ENCODE peak calls at places on chromosomes 1 and 21, in seven cellular contexts. D is NCI-H1092; Q is type B pancreatic cell; P is NCI-H2081 treated with DMSO at 0.1 percent for 48 hours; L is activated CD8-positive, alpha-beta memory T cell treated with anti-CD3 and anti-CD28 coated beads for 24 hours; K is LoVo; X is iPS-NIHi11. A is an unnamed sample.
A peak's percentile ranks its signal among the peaks of the same experiment; 100 is the strongest.

GRCh38 chr21:25400427-25400826 is 206.9 kb downstream of the MRPL39 start:
- DNase-seq in Q (no peak), K (no peak), X (no peak), P (no peak), L (no peak), D (no peak), A (no peak)

GRCh38 chr1:50968021-50968883 is 1.8 kb upstream of the CDKN2C start:
- DNase-seq in K (peak; percentile 90), P (peak; percentile 90), X (peak; percentile 90), Q (peak; percentile 85), L (peak; percentile 89), D (peak; percentile 87), A (peak; percentile 83)

GRCh38 chr21:39852726-39853510 is 14.3 kb upstream of the PCP4 start:
- DNase-seq in L (no peak), K (no peak), P (no peak), D (no peak), X (no peak), Q (no peak), A (no peak)

GRCh38 chr1:26102046-26102925 is 9.3 kb upstream of the PDIK1L start:
- DNase-seq in Q (no peak), D (no peak), P (no peak), L (no peak), K (no peak), X (no peak), A (no peak)

GRCh38 chr1:169049258-169049936 is 57.1 kb upstream of the ATP1B1 start:
- DNase-seq in K (no peak), D (no peak), L (peak; percentile 62), P (no peak), X (no peak), Q (no peak), A (no peak)

GRCh38 chr1:109802136-109802900 is 38.6 kb upstream of the EPS8L3 start:
- DNase-seq in L (peak; percentile 76), Q (no peak), X (no peak), K (no peak), D (no peak), P (no peak), A (no peak)

GRCh38 chr21:17613242-17613676 is 558 bp upstream of the BTG3 start:
- DNase-seq in P (no peak), L (no peak), Q (no peak), D (peak; percentile 34), X (no peak), K (no peak), A (peak; percentile 34)

GRCh38 chr1:197614916-197615692 is 160.2 kb downstream of the DENND1B start:
- DNase-seq in L (no peak), X (peak; percentile 37), D (no peak), P (peak; percentile 31), K (peak; percentile 57), Q (no peak), A (peak; percentile 46)

GRCh38 chr1:64969305-64970066 is 3.1 kb upstream of the JAK1 start:
- DNase-seq in D (no peak), P (no peak), K (no peak), L (no peak), X (no peak), Q (no peak), A (no peak)

GRCh38 chr21:45327458-45328197 is 39.9 kb upstream of the POFUT2 start:
- DNase-seq in K (no peak), P (no peak), D (no peak), L (no peak), Q (no peak), X (no peak), A (no peak)

GRCh38 chr21:38223893-38224540 is 32.8 kb upstream of the KCNJ15 start:
- DNase-seq in P (no peak), D (no peak), X (no peak), K (no peak), L (no peak), Q (no peak), A (no peak)

GRCh38 chr1:178768423-178768822 is 43.4 kb downstream of the RALGPS2 start:
- DNase-seq in K (no peak), X (peak; percentile 43), Q (no peak), L (peak; percentile 62), P (peak; percentile 21), D (peak; percentile 7), A (peak; percentile 56)

GRCh38 chr1:19395678-19396192 is 83.6 kb downstream of the SLC66A1 start:
- DNase-seq in K (no peak), L (no peak), D (no peak), P (no peak), X (peak; percentile 49), Q (no peak), A (no peak)

GRCh38 chr1:93629101-93630059 is 52.3 kb downstream of the BCAR3 start:
- DNase-seq in L (no peak), X (peak; percentile 65), D (peak; percentile 46), Q (no peak), K (peak; percentile 76), P (no peak), A (peak; percentile 77)

GRCh38 chr1:109111386-109112055 is 2.4 kb upstream of the ELAPOR1 start:
- DNase-seq in K (no peak), Q (no peak), L (no peak), D (no peak), X (no peak), P (no peak), A (no peak)

GRCh38 chr1:208475951-208476824 is 232.0 kb upstream of the PLXNA2 start:
- DNase-seq in L (no peak), D (no peak), Q (no peak), P (no peak), K (no peak), X (peak; percentile 67), A (peak; percentile 22)

GRCh38 chr1:40739455-40740008 is 44.1 kb upstream of the KCNQ4 start:
- DNase-seq in L (no peak), X (no peak), P (no peak), D (no peak), K (no peak), Q (no peak), A (no peak)

GRCh38 chr1:193569696-193570269 is 383.4 kb upstream of the B3GALT2 start:
- DNase-seq in Q (no peak), K (no peak), L (no peak), P (no peak), X (no peak), D (no peak), A (no peak)

GRCh38 chr1:170623171-170623570 is 40.8 kb upstream of the PRRX1 start:
- DNase-seq in X (no peak), P (no peak), K (no peak), Q (no peak), D (no peak), L (no peak), A (no peak)

GRCh38 chr1:94805912-94806311 is 14.2 kb upstream of the SLC44A3 start:
- DNase-seq in Q (no peak), K (peak; percentile 62), L (peak; percentile 75), P (no peak), X (peak; percentile 64), D (no peak), A (peak; percentile 69)

GRCh38 chr1:215600867-215601266 is 33.8 kb downstream of the KCTD3 start:
- DNase-seq in L (no peak), P (no peak), X (no peak), K (no peak), D (no peak), Q (no peak), A (no peak)

GRCh38 chr1:116325922-116326321 is 47.1 kb upstream of the ATP1A1 start:
- DNase-seq in X (no peak), K (no peak), Q (no peak), P (no peak), D (no peak), L (peak; percentile 67), A (no peak)

GRCh38 chr1:231602675-231602984 is 24.0 kb upstream of the DISC1 start:
- DNase-seq in K (no peak), X (no peak), L (no peak), D (no peak), P (no peak), Q (no peak), A (no peak)

GRCh38 chr1:53316058-53316741 is 11.7 kb downstream of the LRP8 start:
- DNase-seq in D (no peak), P (no peak), L (no peak), K (no peak), X (peak; percentile 56), Q (no peak), A (peak; percentile 38)

GRCh38 chr1:172287207-172287606 is 133.3 kb upstream of the C1orf105 start:
- DNase-seq in L (no peak), D (no peak), P (no peak), X (no peak), K (no peak), Q (no peak), A (no peak)

GRCh38 chr1:240492832-240493440 is 119.0 kb downstream of the GREM2 start:
- DNase-seq in P (no peak), X (peak; percentile 69), K (no peak), Q (no peak), L (no peak), D (no peak), A (peak; percentile 73)

GRCh38 chr1:8711161-8711560 is 106.3 kb downstream of the RERE start:
- DNase-seq in L (no peak), X (no peak), K (no peak), Q (no peak), P (no peak), D (no peak), A (no peak)

GRCh38 chr1:175094626-175095025 is 27.0 kb downstream of the TNN start:
- DNase-seq in D (no peak), P (no peak), K (no peak), Q (no peak), L (no peak), X (no peak), A (no peak)

GRCh38 chr1:113615425-113615824 is 143.9 kb downstream of the PHTF1 start:
- DNase-seq in L (no peak), Q (no peak), D (no peak), X (no peak), P (no peak), K (no peak), A (no peak)

GRCh38 chr1:32881871-32882850 is 4.1 kb upstream of the HPCA start:
- DNase-seq in K (no peak), P (no peak), Q (no peak), L (no peak), X (no peak), D (peak; percentile 78), A (no peak)

GRCh38 chr21:16318651-16319300 is 589.0 kb downstream of the USP25 start:
- DNase-seq in X (no peak), L (no peak), D (no peak), Q (no peak), K (no peak), P (no peak), A (no peak)

GRCh38 chr1:46535063-46535462 is 16.4 kb downstream of the KNCN start:
- DNase-seq in P (no peak), X (no peak), K (peak; percentile 23), D (no peak), L (no peak), Q (no peak), A (no peak)

GRCh38 chr1:241716915-241717651 is 65.0 kb downstream of the WDR64 start:
- DNase-seq in Q (no peak), L (no peak), K (no peak), X (no peak), P (no peak), D (no peak), A (no peak)

GRCh38 chr1:85323770-85324169 is 47.3 kb upstream of the BCL10 start:
- DNase-seq in K (no peak), X (no peak), P (no peak), D (no peak), L (no peak), Q (no peak), A (no peak)

A was measured in HEK293T.